ENCODE peak calls at places on chromosomes 12 and 14, in four cellular contexts. One of them, this sample, is unnamed.

GRCh38 chr14:69079188-69079742 is 73.7 kb downstream of the DCAF5 start:
- DNase-seq in A549: peak
- DNase-seq in HepG2: no peak
- DNase-seq in K562: no peak
- DNase-seq in this sample: no peak

GRCh38 chr14:70114621-70115156 is 74.1 kb downstream of the SLC8A3 start:
- DNase-seq in A549: no peak
- DNase-seq in HepG2: no peak
- DNase-seq in K562: no peak
- DNase-seq in this sample: no peak

GRCh38 chr12:49487605-49488004 is 51.2 kb upstream of the KCNH3 start:
- DNase-seq in A549: no peak
- DNase-seq in HepG2: no peak
- DNase-seq in K562: no peak
- DNase-seq in this sample: no peak

GRCh38 chr12:52971701-52972329 is 22.9 kb downstream of the KRT18 start:
- DNase-seq in A549: peak
- DNase-seq in HepG2: peak
- DNase-seq in K562: no peak
- DNase-seq in this sample: no peak

GRCh38 chr14:105528197-105528858 is 1.9 kb downstream of the TMEM121 start:
- DNase-seq in A549: peak
- DNase-seq in HepG2: peak
- DNase-seq in K562: peak
- DNase-seq in this sample: peak

GRCh38 chr12:82438356-82438755 is 80.0 kb downstream of the METTL25 start:
- DNase-seq in A549: no peak
- DNase-seq in HepG2: no peak
- DNase-seq in K562: no peak
- DNase-seq in this sample: no peak

GRCh38 chr12:45231515-45232145 is 15.7 kb downstream of the ANO6 start:
- DNase-seq in A549: no peak
- DNase-seq in HepG2: peak
- DNase-seq in K562: no peak
- DNase-seq in this sample: no peak

GRCh38 chr12:91630906-91631305 is 448.3 kb upstream of the DCN start:
- DNase-seq in A549: no peak
- DNase-seq in HepG2: no peak
- DNase-seq in K562: peak
- DNase-seq in this sample: no peak

GRCh38 chr14:58787601-58788000 is 149.8 kb downstream of the DACT1 start:
- DNase-seq in A549: no peak
- DNase-seq in HepG2: no peak
- DNase-seq in K562: no peak
- DNase-seq in this sample: no peak

GRCh38 chr14:51367600-51367931 is 127.5 kb downstream of the TMX1 start:
- DNase-seq in A549: no peak
- DNase-seq in HepG2: no peak
- DNase-seq in K562: no peak
- DNase-seq in this sample: no peak

GRCh38 chr12:132106921-132107320 is 37.2 kb downstream of the DDX51 start:
- DNase-seq in A549: no peak
- DNase-seq in HepG2: no peak
- DNase-seq in K562: no peak
- DNase-seq in this sample: no peak

GRCh38 chr12:65074932-65075331 is 46.2 kb downstream of the WIF1 start:
- DNase-seq in A549: peak
- DNase-seq in HepG2: peak
- DNase-seq in K562: peak
- DNase-seq in this sample: no peak

GRCh38 chr12:14842315-14842714 is 1.0 kb downstream of the ART4 start:
- DNase-seq in A549: no peak
- DNase-seq in HepG2: peak
- DNase-seq in K562: no peak
- DNase-seq in this sample: no peak

GRCh38 chr12:69059465-69060457 is 126.8 kb upstream of the CPM start:
- DNase-seq in A549: peak
- DNase-seq in HepG2: no peak
- DNase-seq in K562: peak
- DNase-seq in this sample: no peak

DNA sequence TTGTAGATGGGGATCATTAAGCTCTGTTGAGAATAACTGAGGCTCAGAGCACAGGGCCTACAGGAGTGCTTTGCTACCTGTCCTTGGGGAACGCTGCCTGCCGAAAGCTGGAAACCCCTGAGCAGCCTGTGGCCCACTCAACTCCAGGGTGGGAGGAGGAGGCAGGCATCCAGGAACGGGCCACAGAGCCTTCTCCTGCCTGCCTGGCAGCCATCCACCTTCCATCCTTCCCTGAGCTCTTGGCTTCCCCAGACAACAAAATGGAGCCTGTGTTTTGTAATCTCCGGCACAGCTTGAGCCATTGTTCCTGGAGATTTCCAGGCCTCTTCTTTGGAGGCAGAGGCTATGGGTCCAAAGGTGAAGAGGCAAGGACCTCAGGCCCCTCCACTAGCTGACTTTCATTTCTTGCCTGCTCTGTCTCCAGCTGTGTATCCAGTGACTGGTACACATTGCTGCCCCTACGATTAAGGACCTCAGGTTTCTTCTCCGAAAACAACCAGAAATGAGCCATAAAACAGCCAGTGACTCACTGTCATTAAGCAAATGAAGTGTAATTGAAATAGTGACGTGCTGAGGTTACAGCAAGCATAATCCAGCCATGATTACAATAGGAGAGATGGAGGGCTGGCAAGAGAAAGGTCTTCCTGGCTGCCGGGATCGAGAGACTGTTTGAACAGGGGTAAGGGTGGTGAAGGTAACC is 56.5 kb upstream of the KCNA5 start:
- DNase-seq in A549: no peak
- DNase-seq in HepG2: no peak
- DNase-seq in K562: no peak
- DNase-seq in this sample: no peak
- TF ChIP-seq MAX in A549: no peak
- TF ChIP-seq MAX in HepG2: no peak
- TF ChIP-seq MAX in K562: no peak
- TF ChIP-seq MAX in this sample: no peak

GRCh38 chr12:113766133-113766879 is 199.8 kb downstream of the RBM19 start:
- DNase-seq in A549: peak
- DNase-seq in HepG2: peak
- DNase-seq in K562: no peak
- DNase-seq in this sample: peak
- TF ChIP-seq HMGXB4 in A549: no peak
- TF ChIP-seq HMGXB4 in HepG2: no peak
- TF ChIP-seq HMGXB4 in K562: no peak
- TF ChIP-seq HMGXB4 in this sample: no peak

GRCh38 chr12:123960029-123960428 is 12.6 kb downstream of the CCDC92 start:
- DNase-seq in A549: no peak
- DNase-seq in HepG2: no peak
- DNase-seq in K562: no peak
- DNase-seq in this sample: no peak
- TF ChIP-seq MAX in A549: no peak
- TF ChIP-seq MAX in HepG2: no peak
- TF ChIP-seq MAX in K562: no peak
- TF ChIP-seq MAX in this sample: no peak

DNA sequence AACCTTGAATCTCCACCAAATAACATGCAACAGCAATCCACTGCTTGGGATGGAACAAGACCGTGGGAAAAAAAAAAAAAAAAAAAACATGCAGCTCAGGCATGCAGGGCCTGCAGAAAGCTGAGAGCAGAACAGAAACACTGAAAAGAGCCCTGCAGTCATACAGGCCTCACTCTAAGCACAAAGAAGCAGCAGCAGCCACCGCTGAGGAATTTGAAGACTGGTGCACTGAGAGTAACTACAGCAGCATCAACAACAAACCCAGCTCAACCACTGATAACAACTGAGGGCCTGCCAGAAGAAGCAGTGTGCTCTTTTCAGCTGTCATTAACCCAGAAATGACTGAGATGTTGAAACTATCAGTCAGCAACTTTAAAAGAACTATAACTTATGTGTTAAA is 354.7 kb upstream of the TMTC1 start:
- DNase-seq in A549: no peak
- DNase-seq in HepG2: no peak
- DNase-seq in K562: no peak
- DNase-seq in this sample: no peak
- TF ChIP-seq HMGXB4 in A549: no peak
- TF ChIP-seq HMGXB4 in HepG2: no peak
- TF ChIP-seq HMGXB4 in K562: no peak
- TF ChIP-seq HMGXB4 in this sample: no peak

This sample was measured in WTC11.